ENCODE peak calls at places on chromosome 22, in nine cellular contexts. V, I, P, K, D, B, Q, Z and R are unnamed samples.

GRCh38 chr22:33328789-33329296 is 270.7 kb upstream of the SYN3 start:
- DNase-seq in V (peak), I (no peak), P (no peak), K (peak), D (peak), B (peak), Q (peak), Z (no peak), R (no peak)

GRCh38 chr22:26134654-26135330 is 34.5 kb upstream of the SEZ6L start:
- DNase-seq in V (peak), I (no peak), P (no peak), K (no peak), D (no peak), B (no peak), Q (no peak), Z (no peak), R (no peak)

GRCh38 chr22:44793506-44794225 is 41.3 kb downstream of the ARHGAP8 start:
- DNase-seq in V (no peak), I (peak), P (no peak), K (no peak), D (no peak), B (no peak), Q (no peak), Z (no peak), R (no peak)

GRCh38 chr22:44623771-44624510 is 78.1 kb upstream of the PRR5 start:
- DNase-seq in V (peak), I (peak), P (no peak), K (no peak), D (no peak), B (peak), Q (no peak), Z (peak), R (no peak)

GRCh38 chr22:50576070-50576469 is 2.2 kb downstream of the CPT1B start:
- DNase-seq in V (peak), I (no peak), P (no peak), K (peak), D (no peak), B (peak), Q (peak), Z (no peak), R (no peak)

GRCh38 chr22:50191041-50191740 is 5.5 kb downstream of the TRABD start:
- DNase-seq in V (peak), I (peak), P (peak), K (no peak), D (no peak), B (no peak), Q (no peak), Z (no peak), R (peak)

GRCh38 chr22:44088976-44089570 is 65.0 kb downstream of the PARVB start:
- DNase-seq in V (no peak), I (no peak), P (peak), K (peak), D (no peak), B (peak), Q (peak), Z (peak), R (no peak)

GRCh38 chr22:32800158-32800557 is 1.3 kb upstream of the TIMP3 start:
- DNase-seq in V (no peak), I (no peak), P (no peak), K (no peak), D (no peak), B (no peak), Q (no peak), Z (no peak), R (no peak)

GRCh38 chr22:46336119-46337078 is 885 bp downstream of the TRMU start:
- DNase-seq in V (peak), I (peak), P (peak), K (peak), D (no peak), B (no peak), Q (no peak), Z (peak), R (no peak)

GRCh38 chr22:19109198-19110063 is 12.8 kb downstream of the DGCR2 start:
- DNase-seq in V (peak), I (no peak), P (peak), K (peak), D (no peak), B (no peak), Q (peak), Z (peak), R (peak)

GRCh38 chr22:20588843-20589581 is 81.6 kb downstream of the MED15 start:
- DNase-seq in V (no peak), I (no peak), P (no peak), K (no peak), D (no peak), B (no peak), Q (no peak), Z (no peak), R (no peak)

GRCh38 chr22:27794244-27794643 is 7.3 kb downstream of the MN1 start:
- DNase-seq in V (no peak), I (no peak), P (no peak), K (no peak), D (no peak), B (no peak), Q (no peak), Z (no peak), R (no peak)
- TF ChIP-seq CTCF in V (no peak), I (no peak), P (no peak), K (no peak), D (no peak), B (peak), Q (no peak), Z (no peak), R (no peak)

GRCh38 chr22:42720263-42721044 is at the start of gene A4GALT:
- DNase-seq in V (no peak), I (peak), P (no peak), K (no peak), D (no peak), B (no peak), Q (no peak), Z (no peak), R (peak)

GRCh38 chr22:42719656-42720262 is 911 bp downstream of the A4GALT start:
- DNase-seq in V (no peak), I (no peak), P (no peak), K (no peak), D (no peak), B (no peak), Q (no peak), Z (no peak), R (peak)

GRCh38 chr22:42717197-42717967 is 3.3 kb downstream of the A4GALT start:
- DNase-seq in V (peak), I (no peak), P (no peak), K (peak), D (no peak), B (no peak), Q (no peak), Z (no peak), R (peak)

GRCh38 chr22:42721045-42721434 is 370 bp upstream of the A4GALT start:
- DNase-seq in V (no peak), I (no peak), P (no peak), K (no peak), D (no peak), B (no peak), Q (no peak), Z (no peak), R (no peak)

DNA sequence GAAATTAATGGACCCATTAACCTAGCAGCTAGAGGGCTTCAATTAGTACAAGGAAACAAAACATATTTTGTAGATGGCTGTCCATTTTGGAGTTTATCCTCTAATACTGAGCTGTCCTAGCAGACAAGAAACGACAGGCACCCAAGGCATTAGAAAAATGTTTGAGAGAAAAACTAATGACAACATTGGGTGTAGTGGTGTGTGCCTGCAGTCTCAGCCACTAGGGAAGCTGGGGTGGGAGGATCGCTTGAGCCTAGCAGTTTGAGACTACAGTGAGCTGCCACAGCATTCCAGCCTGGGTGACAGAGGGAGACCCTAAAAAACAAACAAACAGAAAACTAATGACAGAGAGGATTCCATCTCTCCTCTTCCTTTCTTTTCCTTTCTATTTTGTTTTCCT is 1.5 kb downstream of the A4GALT start:
- DNase-seq in V (no peak), I (no peak), P (no peak), K (no peak), D (no peak), B (no peak), Q (no peak), Z (no peak), R (no peak)
- TF ChIP-seq CTCF in V (no peak), I (peak), P (no peak), K (peak), D (peak), B (peak), Q (no peak), Z (no peak), R (no peak)

DNA sequence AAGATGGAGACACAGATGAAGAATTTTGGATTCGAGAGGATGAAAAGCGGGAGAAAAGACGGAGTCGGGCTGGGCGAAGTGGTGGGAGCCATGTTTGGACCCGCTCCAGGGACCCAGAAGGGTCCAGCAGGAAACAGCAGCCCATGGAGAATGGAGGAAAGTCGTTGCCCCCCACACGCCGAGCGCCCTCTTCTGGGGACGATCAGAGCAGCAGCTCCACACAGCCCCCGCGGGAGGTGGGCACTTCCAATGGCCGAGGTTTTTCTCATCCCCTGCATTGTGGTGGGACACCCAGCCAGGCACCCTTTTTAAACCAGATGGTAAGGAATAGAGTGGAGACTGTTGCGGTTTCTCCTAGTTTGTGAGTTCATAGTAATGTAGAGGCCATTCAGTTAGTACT is 22.8 kb upstream of the SLC25A18 start:
- DNase-seq in V (no peak), I (no peak), P (no peak), K (no peak), D (no peak), B (no peak), Q (no peak), Z (no peak), R (no peak)
- TF ChIP-seq CTCF in V (peak), I (no peak), P (no peak), K (no peak), D (no peak), B (peak), Q (no peak), Z (no peak), R (no peak)

GRCh38 chr22:35154937-35155387 is 89.0 kb downstream of the ISX start:
- DNase-seq in V (peak), I (peak), P (peak), K (peak), D (no peak), B (peak), Q (peak), Z (peak), R (peak)
- TF ChIP-seq CTCF in V (peak), I (peak), P (peak), K (peak), D (peak), B (peak), Q (peak), Z (peak), R (peak)

GRCh38 chr22:41301085-41302015 is at the start of gene ZC3H7B:
- DNase-seq in V (peak), I (peak), P (peak), K (peak), D (no peak), B (peak), Q (peak), Z (peak), R (peak)
- TF ChIP-seq CTCF in V (peak), I (peak), P (peak), K (peak), D (peak), B (peak), Q (peak), Z (peak), R (peak)

GRCh38 chr22:22768885-22769284 is 118.7 kb upstream of the IGLL5 start:
- DNase-seq in V (no peak), I (no peak), P (no peak), K (no peak), D (no peak), B (no peak), Q (no peak), Z (no peak), R (no peak)

GRCh38 chr22:22770280-22770871 is 117.2 kb upstream of the IGLL5 start:
- DNase-seq in V (peak), I (no peak), P (peak), K (peak), D (no peak), B (peak), Q (peak), Z (no peak), R (no peak)

GRCh38 chr22:22770881-22771280 is 116.7 kb upstream of the IGLL5 start:
- DNase-seq in V (no peak), I (no peak), P (no peak), K (no peak), D (no peak), B (no peak), Q (no peak), Z (no peak), R (no peak)

GRCh38 chr22:22769434-22770279 is 118.0 kb upstream of the IGLL5 start:
- DNase-seq in V (no peak), I (no peak), P (no peak), K (no peak), D (no peak), B (no peak), Q (no peak), Z (no peak), R (no peak)

GRCh38 chr22:22767876-22768602 is 119.6 kb upstream of the IGLL5 start:
- DNase-seq in V (no peak), I (no peak), P (peak), K (no peak), D (no peak), B (no peak), Q (no peak), Z (no peak), R (no peak)
- TF ChIP-seq CTCF in V (no peak), I (no peak), P (no peak), K (no peak), D (peak), B (peak), Q (no peak), Z (no peak), R (no peak)

GRCh38 chr22:22144858-22145257 is 99.7 kb upstream of the VPREB1 start:
- DNase-seq in V (no peak), I (no peak), P (no peak), K (no peak), D (no peak), B (no peak), Q (no peak), Z (no peak), R (no peak)
- TF ChIP-seq CTCF in V (no peak), I (no peak), P (no peak), K (peak), D (peak), B (peak), Q (peak), Z (peak), R (no peak)

GRCh38 chr22:38444783-38445182 is 10.2 kb downstream of the KCNJ4 start:
- DNase-seq in V (no peak), I (no peak), P (no peak), K (no peak), D (no peak), B (no peak), Q (no peak), Z (no peak), R (no peak)
- TF ChIP-seq CTCF in V (no peak), I (no peak), P (no peak), K (no peak), D (no peak), B (no peak), Q (no peak), Z (no peak), R (no peak)

DNA sequence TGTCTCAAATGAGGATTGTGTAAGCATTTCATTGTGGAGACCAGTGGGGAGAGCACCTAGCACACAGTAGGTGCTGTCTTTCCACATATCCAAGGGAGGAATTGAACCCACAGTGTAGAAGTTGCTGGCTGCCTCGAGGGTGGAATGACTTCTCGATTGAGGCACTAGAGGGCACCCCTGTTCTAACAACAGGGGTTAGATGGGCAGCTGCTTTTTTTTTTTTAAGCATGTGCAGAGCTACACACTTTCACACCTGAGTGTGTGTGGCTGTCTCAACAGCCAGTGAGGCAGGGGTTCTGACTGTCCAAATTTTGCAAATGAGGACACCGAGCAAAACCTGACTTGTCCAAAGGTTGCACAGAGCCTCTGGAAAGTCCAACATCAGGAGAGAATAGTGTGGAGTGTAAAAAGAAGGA is 118.2 kb upstream of the CRYBB3 start:
- DNase-seq in V (peak), I (no peak), P (no peak), K (peak), D (no peak), B (no peak), Q (no peak), Z (peak), R (peak)
- TF ChIP-seq CTCF in V (peak), I (peak), P (peak), K (peak), D (peak), B (peak), Q (peak), Z (peak), R (peak)

GRCh38 chr22:35043251-35043931 is 22.6 kb upstream of the ISX start:
- DNase-seq in V (no peak), I (no peak), P (no peak), K (no peak), D (no peak), B (no peak), Q (no peak), Z (no peak), R (peak)
- TF ChIP-seq CTCF in V (peak), I (no peak), P (no peak), K (no peak), D (peak), B (peak), Q (no peak), Z (peak), R (peak)